ENCODE peak calls at places on chromosomes 11 and 22, in nine cellular contexts. C is CD8-positive, alpha-beta memory T cell; L is neuronal stem cell; P is testis; R is A673; S is mesenchymal stem cell; B is CD4-positive, CD25-positive, alpha-beta regulatory T cell; N is bronchial epithelial cell; G is right lobe of liver. K is an unnamed sample. For H3K27me3, the result is how much of the 10 kb centered on the place peaks cover.

GRCh38 chr11:27201454-27202302 is 161.1 kb downstream of the BBOX1 start:
- DNase-seq in C (no peak), L (no peak), P (peak), R (peak), S (peak), B (no peak), N (peak), G (peak), K (no peak)

GRCh38 chr11:85672111-85672875 is 7.4 kb upstream of the CREBZF start:
- DNase-seq in C (no peak), L (no peak), P (no peak), R (no peak), S (no peak), B (no peak), N (no peak), G (no peak), K (no peak)

GRCh38 chr11:59186130-59186594 is 14.2 kb downstream of the DTX4 start:
- DNase-seq in C (peak), L (no peak), P (peak), R (peak), S (no peak), B (peak), N (peak), G (no peak), K (peak)

GRCh38 chr11:67002297-67002913 is 20.5 kb upstream of the SYT12 start:
- DNase-seq in C (no peak), L (peak), P (no peak), R (no peak), S (no peak), B (no peak), N (no peak), G (no peak), K (no peak)

GRCh38 chr22:41597635-41597953 is 8.0 kb upstream of the PMM1 start:
- DNase-seq in C (no peak), L (no peak), P (no peak), R (no peak), S (no peak), B (no peak), N (no peak), G (no peak), K (no peak)

GRCh38 chr11:7484645-7485044 is 661 bp upstream of the OLFML1 start:
- DNase-seq in C (no peak), L (no peak), P (no peak), R (no peak), S (no peak), B (no peak), N (no peak), G (no peak), K (no peak)

GRCh38 chr11:119361056-119361787 is 14.7 kb upstream of the MFRP start:
- DNase-seq in C (no peak), L (peak), P (no peak), R (peak), S (peak), B (no peak), N (peak), G (peak), K (no peak)

GRCh38 chr22:39242809-39243442 is 1.9 kb downstream of the PDGFB start:
- DNase-seq in C (peak), L (no peak), P (no peak), R (peak), S (peak), B (peak), N (no peak), G (no peak), K (peak)

GRCh38 chr11:42778193-42778592 is 533.6 kb upstream of the API5 start:
- DNase-seq in C (no peak), L (no peak), P (no peak), R (no peak), S (no peak), B (no peak), N (no peak), G (no peak), K (no peak)

GRCh38 chr11:63020671-63021255 is 5.1 kb upstream of the SLC22A8 start:
- DNase-seq in C (no peak), L (peak), P (no peak), R (peak), S (no peak), B (no peak), N (no peak), G (no peak), K (no peak)

GRCh38 chr11:47980907-47981621 is 705 bp downstream of the PTPRJ start:
- DNase-seq in C (peak), L (peak), P (peak), R (peak), S (peak), B (peak), N (no peak), G (peak), K (peak)

GRCh38 chr22:37016134-37016910 is 2.9 kb downstream of the TST start:
- DNase-seq in C (no peak), L (no peak), P (peak), R (no peak), S (no peak), B (no peak), N (no peak), G (no peak), K (no peak)

GRCh38 chr11:78540276-78540675 is 34.4 kb downstream of the NARS2 start:
- DNase-seq in C (no peak), L (no peak), P (no peak), R (no peak), S (no peak), B (no peak), N (no peak), G (no peak), K (no peak)

GRCh38 chr11:76903325-76903724 is 42.6 kb downstream of the ACER3 start:
- DNase-seq in C (no peak), L (no peak), P (no peak), R (no peak), S (no peak), B (no peak), N (peak), G (no peak), K (no peak)

GRCh38 chr22:27668828-27669797 is 132.4 kb downstream of the MN1 start:
- DNase-seq in C (no peak), L (no peak), P (peak), R (no peak), S (peak), B (no peak), N (peak), G (no peak), K (no peak)

GRCh38 chr11:47269829-47270305 is at the start of gene MADD:
- DNase-seq in C (peak), L (peak), P (peak), R (peak), S (peak), B (peak), N (no peak), G (peak), K (peak)

GRCh38 chr11:128341280-128341679 is 246.1 kb downstream of the ETS1 start:
- DNase-seq in C (peak), L (no peak), P (no peak), R (no peak), S (no peak), B (peak), N (peak), G (no peak), K (peak)

GRCh38 chr11:58513747-58514367 is 6.0 kb upstream of the OR5B21 start:
- DNase-seq in C (no peak), L (peak), P (peak), R (peak), S (peak), B (no peak), N (peak), G (no peak), K (no peak)

GRCh38 chr11:87866951-87867350 is 308.3 kb downstream of the RAB38 start:
- DNase-seq in C (no peak), L (no peak), P (no peak), R (no peak), S (no peak), B (no peak), N (no peak), G (no peak), K (no peak)

GRCh38 chr11:59801981-59802638 is 8.5 kb downstream of the MRPL16 start:
- DNase-seq in C (no peak), L (peak), P (no peak), R (peak), S (no peak), B (no peak), N (peak), G (no peak), K (no peak)

GRCh38 chr11:35141538-35141937 is 2.6 kb downstream of the CD44 start:
- DNase-seq in C (no peak), L (no peak), P (peak), R (no peak), S (peak), B (no peak), N (no peak), G (peak), K (no peak)

GRCh38 chr11:12846766-12847615 is 162.1 kb upstream of the RASSF10 start:
- DNase-seq in C (no peak), L (no peak), P (no peak), R (no peak), S (no peak), B (no peak), N (no peak), G (no peak), K (no peak)

GRCh38 chr11:75567971-75568370 is 5.9 kb downstream of the SERPINH1 start:
- DNase-seq in C (no peak), L (no peak), P (no peak), R (no peak), S (no peak), B (no peak), N (no peak), G (no peak), K (no peak)
- H3K27me3 ChIP-seq in C (under half), L (under half), P (under half), R (under half), S (under half), B (under half), N (under half), G (under half), K (under half)

GRCh38 chr11:57237204-57237681 is at the start of gene APLNR:
- DNase-seq in C (no peak), L (no peak), P (no peak), R (peak), S (no peak), B (no peak), N (no peak), G (no peak), K (no peak)

GRCh38 chr11:57240007-57240406 is 3.0 kb upstream of the APLNR start:
- DNase-seq in C (no peak), L (no peak), P (no peak), R (no peak), S (no peak), B (no peak), N (no peak), G (peak), K (no peak)

GRCh38 chr11:57239348-57239747 is 2.3 kb upstream of the APLNR start:
- DNase-seq in C (no peak), L (no peak), P (no peak), R (no peak), S (no peak), B (no peak), N (no peak), G (no peak), K (no peak)

GRCh38 chr11:57233702-57234101 is 3.3 kb downstream of the APLNR start:
- DNase-seq in C (no peak), L (no peak), P (no peak), R (no peak), S (no peak), B (no peak), N (no peak), G (no peak), K (no peak)

GRCh38 chr11:57235761-57236703 is 1.0 kb downstream of the APLNR start:
- DNase-seq in C (no peak), L (no peak), P (no peak), R (no peak), S (no peak), B (no peak), N (no peak), G (no peak), K (no peak)
- H3K27me3 ChIP-seq in C (under half), L (under half), P (under half), R (under half), S (half or more), B (under half), N (under half), G (under half), K (under half)

GRCh38 chr11:2590951-2591754 is 108.6 kb downstream of the KCNQ1OT1 start:
- DNase-seq in C (no peak), L (no peak), P (no peak), R (no peak), S (no peak), B (no peak), N (no peak), G (no peak), K (no peak)

GRCh38 chr11:2590131-2590950 is 109.5 kb downstream of the KCNQ1OT1 start:
- DNase-seq in C (no peak), L (no peak), P (no peak), R (no peak), S (no peak), B (no peak), N (no peak), G (no peak), K (no peak)

GRCh38 chr11:2592559-2593392 is 107.0 kb downstream of the KCNQ1OT1 start:
- DNase-seq in C (no peak), L (no peak), P (peak), R (no peak), S (no peak), B (no peak), N (no peak), G (peak), K (no peak)

GRCh38 chr11:2593393-2593950 is 106.3 kb downstream of the KCNQ1OT1 start:
- DNase-seq in C (no peak), L (no peak), P (peak), R (no peak), S (no peak), B (no peak), N (no peak), G (no peak), K (no peak)

GRCh38 chr11:2591805-2592204 is 108.0 kb downstream of the KCNQ1OT1 start:
- DNase-seq in C (no peak), L (no peak), P (peak), R (no peak), S (no peak), B (no peak), N (no peak), G (no peak), K (no peak)
- H3K27me3 ChIP-seq in C (under half), L (under half), P (under half), R (under half), S (under half), B (under half), N (under half), G (under half), K (under half)

GRCh38 chr11:114076974-114077373 is 17.5 kb downstream of the ZBTB16 start:
- DNase-seq in C (no peak), L (no peak), P (no peak), R (peak), S (peak), B (no peak), N (no peak), G (no peak), K (no peak)

GRCh38 chr11:114079406-114080072 is 20.0 kb downstream of the ZBTB16 start:
- DNase-seq in C (no peak), L (no peak), P (no peak), R (no peak), S (peak), B (no peak), N (no peak), G (no peak), K (no peak)

GRCh38 chr11:114077482-114078305 is 18.2 kb downstream of the ZBTB16 start:
- DNase-seq in C (peak), L (no peak), P (no peak), R (no peak), S (no peak), B (no peak), N (no peak), G (no peak), K (peak)

GRCh38 chr11:114080219-114080618 is 20.7 kb downstream of the ZBTB16 start:
- DNase-seq in C (peak), L (no peak), P (no peak), R (peak), S (peak), B (no peak), N (peak), G (no peak), K (no peak)

GRCh38 chr11:114078423-114078822 is 18.9 kb downstream of the ZBTB16 start:
- DNase-seq in C (no peak), L (no peak), P (no peak), R (no peak), S (no peak), B (no peak), N (no peak), G (no peak), K (no peak)
- H3K27me3 ChIP-seq in C (under half), L (under half), P (under half), R (under half), S (half or more), B (under half), N (under half), G (under half), K (under half)

DNA sequence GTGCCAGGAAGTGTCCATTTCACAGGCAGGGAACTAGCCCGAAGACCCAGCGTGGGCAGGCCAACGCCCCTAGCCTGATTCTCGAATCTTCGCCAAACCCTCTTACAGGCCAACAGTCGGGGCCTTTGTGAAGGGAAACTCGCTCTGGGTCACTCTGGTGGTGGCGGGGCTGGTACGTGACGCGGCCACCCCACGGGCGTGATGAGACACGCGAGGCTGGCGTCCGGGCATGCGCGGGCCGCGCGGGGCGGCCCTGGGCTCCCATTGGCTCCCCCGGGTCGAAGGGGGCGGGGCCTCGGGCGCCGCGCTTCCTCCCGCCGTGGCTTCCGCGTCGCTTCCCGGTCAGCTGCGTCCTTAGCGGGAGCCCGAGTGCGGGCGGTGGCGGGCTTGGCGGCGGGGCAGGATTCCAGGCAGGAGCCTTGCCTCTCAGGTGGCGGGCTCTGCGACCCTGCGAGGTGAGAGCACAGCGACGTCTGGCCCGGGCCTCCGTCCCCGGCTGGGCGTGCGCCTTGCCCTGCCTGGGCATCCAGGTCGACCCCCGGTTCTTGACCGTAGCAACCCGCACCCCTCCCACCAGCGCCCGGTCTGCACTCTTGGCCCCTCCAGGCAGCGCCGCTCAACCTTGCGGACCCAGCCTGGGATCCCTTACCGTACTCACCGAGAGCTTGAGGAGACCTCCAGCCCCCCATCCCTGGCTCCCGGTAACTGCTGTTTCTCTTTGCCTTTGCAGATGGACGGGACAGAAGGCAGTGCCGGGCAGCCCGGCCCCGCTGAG is at the start of gene FRMD8:
- DNase-seq in C (peak), L (peak), P (peak), R (peak), S (peak), B (peak), N (peak), G (peak), K (peak)
- H3K27me3 ChIP-seq in C (under half), L (under half), P (under half), R (under half), S (under half), B (under half), N (under half), G (under half), K (under half)

K was measured in effector memory CD4-positive, alpha-beta T cell.